ENCODE peak calls at places on chromosomes 7 and 10, in seven cellular contexts. One of them, this sample, is unnamed.
A peak's percentile ranks its signal among the peaks of the same experiment; 100 is the strongest.

GRCh38 chr7:35380739-35381224 is 126.9 kb upstream of the TBX20 start:
- DNase-seq in transverse colon: no peak
- DNase-seq in thyroid gland: no peak
- DNase-seq in upper lobe of right lung: peak; percentile 69
- DNase-seq in CD8-positive, alpha-beta memory T cell: no peak
- DNase-seq in mammary epithelial cell: no peak
- DNase-seq in MM.1S: no peak
- DNase-seq in this sample: no peak

GRCh38 chr10:23146069-23146657 is 45.9 kb upstream of the PTF1A start:
- DNase-seq in transverse colon: no peak
- DNase-seq in thyroid gland: peak; percentile 40
- DNase-seq in upper lobe of right lung: no peak
- DNase-seq in CD8-positive, alpha-beta memory T cell: no peak
- DNase-seq in mammary epithelial cell: no peak
- DNase-seq in MM.1S: no peak
- DNase-seq in this sample: no peak

GRCh38 chr10:11861811-11862210 is 38.7 kb downstream of the PROSER2 start:
- DNase-seq in transverse colon: no peak
- DNase-seq in thyroid gland: no peak
- DNase-seq in upper lobe of right lung: peak; percentile 13
- DNase-seq in CD8-positive, alpha-beta memory T cell: no peak
- DNase-seq in mammary epithelial cell: no peak
- DNase-seq in MM.1S: no peak
- DNase-seq in this sample: peak; percentile 15

GRCh38 chr7:156160811-156161210 is 348.5 kb upstream of the SHH start:
- DNase-seq in transverse colon: peak; percentile 25
- DNase-seq in thyroid gland: no peak
- DNase-seq in upper lobe of right lung: peak; percentile 72
- DNase-seq in CD8-positive, alpha-beta memory T cell: no peak
- DNase-seq in mammary epithelial cell: no peak
- DNase-seq in MM.1S: no peak
- DNase-seq in this sample: no peak

GRCh38 chr7:55657654-55658053 is 85.4 kb upstream of the VOPP1 start:
- DNase-seq in transverse colon: no peak
- DNase-seq in thyroid gland: no peak
- DNase-seq in upper lobe of right lung: no peak
- DNase-seq in CD8-positive, alpha-beta memory T cell: no peak
- DNase-seq in mammary epithelial cell: no peak
- DNase-seq in MM.1S: no peak
- DNase-seq in this sample: no peak

GRCh38 chr7:116669769-116670168 is 2.2 kb upstream of the MET start:
- DNase-seq in transverse colon: no peak
- DNase-seq in thyroid gland: no peak
- DNase-seq in upper lobe of right lung: no peak
- DNase-seq in CD8-positive, alpha-beta memory T cell: no peak
- DNase-seq in mammary epithelial cell: no peak
- DNase-seq in MM.1S: no peak
- DNase-seq in this sample: no peak

GRCh38 chr7:100063376-100063775 is 13.8 kb downstream of the ZSCAN21 start:
- DNase-seq in transverse colon: no peak
- DNase-seq in thyroid gland: no peak
- DNase-seq in upper lobe of right lung: no peak
- DNase-seq in CD8-positive, alpha-beta memory T cell: no peak
- DNase-seq in mammary epithelial cell: no peak
- DNase-seq in MM.1S: no peak
- DNase-seq in this sample: no peak

GRCh38 chr10:98128802-98129201 is 5.7 kb upstream of the R3HCC1L start:
- DNase-seq in transverse colon: no peak
- DNase-seq in thyroid gland: no peak
- DNase-seq in upper lobe of right lung: no peak
- DNase-seq in CD8-positive, alpha-beta memory T cell: no peak
- DNase-seq in mammary epithelial cell: no peak
- DNase-seq in MM.1S: no peak
- DNase-seq in this sample: no peak

GRCh38 chr7:2151235-2151634 is 81.5 kb downstream of the MAD1L1 start:
- DNase-seq in transverse colon: no peak
- DNase-seq in thyroid gland: no peak
- DNase-seq in upper lobe of right lung: no peak
- DNase-seq in CD8-positive, alpha-beta memory T cell: no peak
- DNase-seq in mammary epithelial cell: no peak
- DNase-seq in MM.1S: no peak
- DNase-seq in this sample: no peak

GRCh38 chr7:151116603-151117002 is 30.3 kb downstream of the AGAP3 start:
- DNase-seq in transverse colon: no peak
- DNase-seq in thyroid gland: peak; percentile 23
- DNase-seq in upper lobe of right lung: no peak
- DNase-seq in CD8-positive, alpha-beta memory T cell: no peak
- DNase-seq in mammary epithelial cell: no peak
- DNase-seq in MM.1S: no peak
- DNase-seq in this sample: no peak

GRCh38 chr10:32963102-32963501 is 5.1 kb upstream of the ITGB1 start:
- DNase-seq in transverse colon: no peak
- DNase-seq in thyroid gland: no peak
- DNase-seq in upper lobe of right lung: no peak
- DNase-seq in CD8-positive, alpha-beta memory T cell: no peak
- DNase-seq in mammary epithelial cell: peak; percentile 60
- DNase-seq in MM.1S: no peak
- DNase-seq in this sample: no peak

GRCh38 chr7:128084896-128085608 is 53.8 kb upstream of the LRRC4 start:
- DNase-seq in transverse colon: no peak
- DNase-seq in thyroid gland: no peak
- DNase-seq in upper lobe of right lung: no peak
- DNase-seq in CD8-positive, alpha-beta memory T cell: no peak
- DNase-seq in mammary epithelial cell: no peak
- DNase-seq in MM.1S: no peak
- DNase-seq in this sample: no peak

GRCh38 chr7:91266067-91266930 is 2.1 kb downstream of the FZD1 start:
- DNase-seq in transverse colon: peak; percentile 16
- DNase-seq in thyroid gland: peak; percentile 79
- DNase-seq in upper lobe of right lung: peak; percentile 67
- DNase-seq in CD8-positive, alpha-beta memory T cell: no peak
- DNase-seq in mammary epithelial cell: peak; percentile 28
- DNase-seq in MM.1S: no peak
- DNase-seq in this sample: peak; percentile 72

GRCh38 chr7:135773451-135773850 is 24.8 kb upstream of the FAM180A start:
- DNase-seq in transverse colon: peak; percentile 10
- DNase-seq in thyroid gland: peak; percentile 71
- DNase-seq in upper lobe of right lung: no peak
- DNase-seq in CD8-positive, alpha-beta memory T cell: no peak
- DNase-seq in mammary epithelial cell: no peak
- DNase-seq in MM.1S: no peak
- DNase-seq in this sample: no peak

GRCh38 chr10:85648279-85648754 is 718.3 kb downstream of the GRID1 start:
- DNase-seq in transverse colon: no peak
- DNase-seq in thyroid gland: no peak
- DNase-seq in upper lobe of right lung: no peak
- DNase-seq in CD8-positive, alpha-beta memory T cell: no peak
- DNase-seq in mammary epithelial cell: peak; percentile 5
- DNase-seq in MM.1S: no peak
- DNase-seq in this sample: no peak

GRCh38 chr7:137981668-137982067 is 20.2 kb downstream of the CREB3L2 start:
- DNase-seq in transverse colon: peak; percentile 27
- DNase-seq in thyroid gland: no peak
- DNase-seq in upper lobe of right lung: no peak
- DNase-seq in CD8-positive, alpha-beta memory T cell: no peak
- DNase-seq in mammary epithelial cell: no peak
- DNase-seq in MM.1S: peak; percentile 92
- DNase-seq in this sample: no peak

GRCh38 chr10:11551915-11552602 is 59.4 kb downstream of the USP6NL start:
- DNase-seq in transverse colon: no peak
- DNase-seq in thyroid gland: no peak
- DNase-seq in upper lobe of right lung: no peak
- DNase-seq in CD8-positive, alpha-beta memory T cell: no peak
- DNase-seq in mammary epithelial cell: peak; percentile 95
- DNase-seq in MM.1S: no peak
- DNase-seq in this sample: no peak

GRCh38 chr10:38093816-38094157 is 350 bp upstream of the ZNF37A start:
- DNase-seq in transverse colon: no peak
- DNase-seq in thyroid gland: no peak
- DNase-seq in upper lobe of right lung: no peak
- DNase-seq in CD8-positive, alpha-beta memory T cell: no peak
- DNase-seq in mammary epithelial cell: no peak
- DNase-seq in MM.1S: no peak
- DNase-seq in this sample: no peak

GRCh38 chr10:68542046-68542445 is 14.7 kb upstream of the SLC25A16 start:
- DNase-seq in transverse colon: no peak
- DNase-seq in thyroid gland: no peak
- DNase-seq in upper lobe of right lung: no peak
- DNase-seq in CD8-positive, alpha-beta memory T cell: no peak
- DNase-seq in mammary epithelial cell: peak; percentile 38
- DNase-seq in MM.1S: peak; percentile 3
- DNase-seq in this sample: no peak

GRCh38 chr10:74332398-74332797 is 181.4 kb downstream of the ADK start:
- DNase-seq in transverse colon: no peak
- DNase-seq in thyroid gland: no peak
- DNase-seq in upper lobe of right lung: no peak
- DNase-seq in CD8-positive, alpha-beta memory T cell: no peak
- DNase-seq in mammary epithelial cell: no peak
- DNase-seq in MM.1S: no peak
- DNase-seq in this sample: no peak

GRCh38 chr10:84026821-84027257 is 112.5 kb upstream of the GHITM start:
- DNase-seq in transverse colon: no peak
- DNase-seq in thyroid gland: peak; percentile 21
- DNase-seq in upper lobe of right lung: no peak
- DNase-seq in CD8-positive, alpha-beta memory T cell: no peak
- DNase-seq in mammary epithelial cell: no peak
- DNase-seq in MM.1S: no peak
- DNase-seq in this sample: no peak

GRCh38 chr7:45035371-45035770 is 35.4 kb downstream of the CCM2 start:
- DNase-seq in transverse colon: no peak
- DNase-seq in thyroid gland: no peak
- DNase-seq in upper lobe of right lung: no peak
- DNase-seq in CD8-positive, alpha-beta memory T cell: no peak
- DNase-seq in mammary epithelial cell: no peak
- DNase-seq in MM.1S: no peak
- DNase-seq in this sample: no peak

GRCh38 chr7:45035909-45036308 is 35.9 kb downstream of the CCM2 start:
- DNase-seq in transverse colon: no peak
- DNase-seq in thyroid gland: no peak
- DNase-seq in upper lobe of right lung: no peak
- DNase-seq in CD8-positive, alpha-beta memory T cell: no peak
- DNase-seq in mammary epithelial cell: no peak
- DNase-seq in MM.1S: no peak
- DNase-seq in this sample: peak; percentile 20

GRCh38 chr7:45032421-45032820 is 32.4 kb downstream of the CCM2 start:
- DNase-seq in transverse colon: no peak
- DNase-seq in thyroid gland: no peak
- DNase-seq in upper lobe of right lung: no peak
- DNase-seq in CD8-positive, alpha-beta memory T cell: no peak
- DNase-seq in mammary epithelial cell: no peak
- DNase-seq in MM.1S: no peak
- DNase-seq in this sample: no peak

GRCh38 chr7:45033261-45033930 is 33.4 kb downstream of the CCM2 start:
- DNase-seq in transverse colon: no peak
- DNase-seq in thyroid gland: no peak
- DNase-seq in upper lobe of right lung: no peak
- DNase-seq in CD8-positive, alpha-beta memory T cell: no peak
- DNase-seq in mammary epithelial cell: peak; percentile 80
- DNase-seq in MM.1S: no peak
- DNase-seq in this sample: no peak

DNA sequence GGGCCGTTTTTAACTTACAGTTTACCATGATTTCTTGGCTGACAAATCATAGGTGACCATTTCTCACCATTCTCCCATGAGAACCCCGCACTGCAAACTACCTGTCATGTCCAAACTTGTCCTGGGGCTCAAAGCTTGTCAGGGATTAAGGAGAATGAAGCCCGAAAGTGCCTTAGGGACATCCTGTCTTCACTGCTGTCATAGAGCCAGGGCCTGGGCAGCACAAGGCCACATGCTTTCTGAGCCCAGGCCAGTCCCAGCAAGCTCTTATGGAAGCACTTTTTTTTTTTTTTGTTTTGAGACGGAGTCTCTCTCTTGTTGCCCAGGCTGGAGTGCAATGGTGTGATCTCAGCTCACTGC is 33.9 kb downstream of the CCM2 start:
- DNase-seq in transverse colon: no peak
- DNase-seq in thyroid gland: peak; percentile 11
- DNase-seq in upper lobe of right lung: no peak
- DNase-seq in CD8-positive, alpha-beta memory T cell: no peak
- DNase-seq in mammary epithelial cell: peak; percentile 96
- DNase-seq in MM.1S: no peak
- DNase-seq in this sample: no peak
- H3K4me1 ChIP-seq in transverse colon: peaks cover 21% of the 10 kb centered on the region
- H3K4me1 ChIP-seq in thyroid gland: no peaks in the 10 kb centered on the region
- H3K4me1 ChIP-seq in upper lobe of right lung: peaks cover 8% of the 10 kb centered on the region
- H3K4me1 ChIP-seq in CD8-positive, alpha-beta memory T cell: peaks cover 86% of the 10 kb centered on the region
- H3K4me1 ChIP-seq in mammary epithelial cell: peaks cover 38% of the 10 kb centered on the region
- H3K4me1 ChIP-seq in MM.1S: peaks cover 21% of the 10 kb centered on the region
- H3K4me1 ChIP-seq in this sample: no peaks in the 10 kb centered on the region

GRCh38 chr10:34766811-34767516 is 48.1 kb downstream of the PARD3 start:
- DNase-seq in transverse colon: no peak
- DNase-seq in thyroid gland: no peak
- DNase-seq in upper lobe of right lung: no peak
- DNase-seq in CD8-positive, alpha-beta memory T cell: no peak
- DNase-seq in mammary epithelial cell: no peak
- DNase-seq in MM.1S: no peak
- DNase-seq in this sample: no peak
- H3K4me1 ChIP-seq in transverse colon: peaks cover 53% of the 10 kb centered on the region
- H3K4me1 ChIP-seq in thyroid gland: peaks cover 7% of the 10 kb centered on the region
- H3K4me1 ChIP-seq in upper lobe of right lung: peaks cover 23% of the 10 kb centered on the region
- H3K4me1 ChIP-seq in CD8-positive, alpha-beta memory T cell: no peaks in the 10 kb centered on the region
- H3K4me1 ChIP-seq in mammary epithelial cell: peaks cover 39% of the 10 kb centered on the region
- H3K4me1 ChIP-seq in MM.1S: peaks cover 10% of the 10 kb centered on the region
- H3K4me1 ChIP-seq in this sample: peaks cover 2% of the 10 kb centered on the region

DNA sequence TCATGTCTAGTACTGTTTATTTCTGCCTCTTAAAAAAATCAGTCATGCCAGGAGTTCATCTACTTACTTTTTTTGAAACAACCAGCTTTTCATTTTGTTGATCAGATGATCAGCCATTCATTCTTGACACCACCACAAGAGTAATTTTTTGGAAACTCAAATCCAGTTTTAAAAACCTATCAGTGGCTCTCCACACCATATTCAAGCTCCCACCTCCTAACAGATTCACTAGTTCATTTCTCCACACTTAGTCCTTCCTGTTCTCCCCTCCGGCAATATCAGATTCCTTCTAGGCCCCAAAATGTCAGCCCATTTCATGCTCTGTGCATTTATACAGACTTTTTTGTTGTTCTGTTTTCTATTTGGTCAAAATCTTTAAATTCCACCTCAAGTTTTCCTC is 341.6 kb downstream of the RNLS start:
- DNase-seq in transverse colon: no peak
- DNase-seq in thyroid gland: no peak
- DNase-seq in upper lobe of right lung: no peak
- DNase-seq in CD8-positive, alpha-beta memory T cell: no peak
- DNase-seq in mammary epithelial cell: no peak
- DNase-seq in MM.1S: no peak
- DNase-seq in this sample: no peak
- H3K4me1 ChIP-seq in transverse colon: peaks cover 59% of the 10 kb centered on the region
- H3K4me1 ChIP-seq in thyroid gland: peaks cover 25% of the 10 kb centered on the region
- H3K4me1 ChIP-seq in upper lobe of right lung: peaks cover 33% of the 10 kb centered on the region
- H3K4me1 ChIP-seq in CD8-positive, alpha-beta memory T cell: no peaks in the 10 kb centered on the region
- H3K4me1 ChIP-seq in mammary epithelial cell: peaks cover 17% of the 10 kb centered on the region
- H3K4me1 ChIP-seq in MM.1S: peaks cover 14% of the 10 kb centered on the region
- H3K4me1 ChIP-seq in this sample: no peaks in the 10 kb centered on the region

DNA sequence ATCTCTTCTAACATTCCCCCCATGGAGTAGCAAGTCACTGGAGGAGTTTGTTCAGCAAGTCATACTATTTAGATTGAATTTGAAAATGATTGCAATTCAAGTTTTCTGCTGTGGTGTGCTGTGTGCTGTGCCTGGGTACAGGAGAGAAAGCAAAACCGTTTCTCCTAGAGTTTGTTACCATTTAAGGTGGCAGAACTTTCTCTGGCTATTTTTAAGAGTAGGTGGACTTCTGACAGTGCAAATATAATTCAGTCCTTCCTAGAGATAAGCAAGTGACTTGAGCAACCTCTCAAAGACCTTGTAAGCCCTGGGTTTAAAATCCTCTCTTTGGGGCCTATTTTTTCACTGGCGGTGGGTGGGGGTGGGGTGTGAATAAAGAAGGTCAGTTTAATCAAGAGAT is 42.9 kb upstream of the FGL2 start:
- DNase-seq in transverse colon: no peak
- DNase-seq in thyroid gland: no peak
- DNase-seq in upper lobe of right lung: no peak
- DNase-seq in CD8-positive, alpha-beta memory T cell: no peak
- DNase-seq in mammary epithelial cell: no peak
- DNase-seq in MM.1S: no peak
- DNase-seq in this sample: no peak
- H3K4me1 ChIP-seq in transverse colon: peaks cover 15% of the 10 kb centered on the region
- H3K4me1 ChIP-seq in thyroid gland: peaks cover 33% of the 10 kb centered on the region
- H3K4me1 ChIP-seq in upper lobe of right lung: peaks cover 24% of the 10 kb centered on the region
- H3K4me1 ChIP-seq in CD8-positive, alpha-beta memory T cell: peaks cover 12% of the 10 kb centered on the region
- H3K4me1 ChIP-seq in mammary epithelial cell: no peaks in the 10 kb centered on the region
- H3K4me1 ChIP-seq in MM.1S: no peaks in the 10 kb centered on the region
- H3K4me1 ChIP-seq in this sample: peaks cover 8% of the 10 kb centered on the region